ENCODE peak calls at places on chromosome 6, in five cellular contexts. S is testis, Y is pancreas, H is Peyer's patch, I is breast epithelium. Z is an unnamed sample. For H3K9me3, the result is how much of the 10 kb centered on the place peaks cover.

GRCh38 chr6:53857318-53858094 is 62.7 kb downstream of the LRRC1 start:
- DNase-seq in S (no peak), Y (no peak), H (no peak), I (no peak), Z (no peak)

GRCh38 chr6:88867841-88868558 is 95.4 kb downstream of the RNGTT start:
- DNase-seq in S (no peak), Y (no peak), H (no peak), I (no peak), Z (peak)

GRCh38 chr6:168368063-168368835 is 48.7 kb upstream of the DACT2 start:
- DNase-seq in S (no peak), Y (no peak), H (no peak), I (no peak), Z (no peak)

GRCh38 chr6:143270026-143270425 is 180.5 kb downstream of the ADAT2 start:
- DNase-seq in S (no peak), Y (no peak), H (no peak), I (no peak), Z (peak)

GRCh38 chr6:18277181-18278006 is 13.1 kb upstream of the DEK start:
- DNase-seq in S (no peak), Y (peak), H (no peak), I (no peak), Z (no peak)

GRCh38 chr6:85418059-85418458 is 31.8 kb upstream of the NT5E start:
- DNase-seq in S (no peak), Y (no peak), H (no peak), I (no peak), Z (peak)

GRCh38 chr6:158019416-158019815 is 37.8 kb downstream of the SYNJ2 start:
- DNase-seq in S (no peak), Y (peak), H (no peak), I (no peak), Z (no peak)

GRCh38 chr6:12064125-12064524 is 52.0 kb downstream of the HIVEP1 start:
- DNase-seq in S (no peak), Y (no peak), H (no peak), I (no peak), Z (peak)

GRCh38 chr6:7270320-7271204 is 42.4 kb downstream of the SSR1 start:
- DNase-seq in S (no peak), Y (peak), H (no peak), I (no peak), Z (no peak)

GRCh38 chr6:36642913-36643817 is 35.3 kb upstream of the CDKN1A start:
- DNase-seq in S (peak), Y (peak), H (peak), I (peak), Z (peak)

GRCh38 chr6:83884523-83884922 is 25.0 kb downstream of the CYB5R4 start:
- DNase-seq in S (no peak), Y (no peak), H (no peak), I (no peak), Z (peak)

GRCh38 chr6:158629376-158630221 is 14.9 kb downstream of the DYNLT1 start:
- DNase-seq in S (no peak), Y (no peak), H (no peak), I (no peak), Z (no peak)

GRCh38 chr6:151495380-151495779 is 1.6 kb downstream of the CCDC170 start:
- DNase-seq in S (no peak), Y (no peak), H (no peak), I (no peak), Z (no peak)

GRCh38 chr6:100304575-100304974 is 160.1 kb downstream of the SIM1 start:
- DNase-seq in S (no peak), Y (no peak), H (no peak), I (no peak), Z (no peak)

GRCh38 chr6:108779521-108779920 is 68.7 kb upstream of the ARMC2 start:
- DNase-seq in S (no peak), Y (no peak), H (no peak), I (no peak), Z (no peak)

GRCh38 chr6:138815797-138816528 is 20.1 kb downstream of the ECT2L start:
- DNase-seq in S (no peak), Y (no peak), H (no peak), I (no peak), Z (peak)

GRCh38 chr6:20805027-20805426 is 270.8 kb downstream of the CDKAL1 start:
- DNase-seq in S (no peak), Y (no peak), H (no peak), I (no peak), Z (no peak)

GRCh38 chr6:6516643-6517042 is 71.9 kb upstream of the LY86 start:
- DNase-seq in S (no peak), Y (no peak), H (no peak), I (no peak), Z (no peak)

GRCh38 chr6:353642-354614 is 37.6 kb upstream of the IRF4 start:
- DNase-seq in S (no peak), Y (no peak), H (no peak), I (peak), Z (no peak)

GRCh38 chr6:84411060-84411629 is 183.7 kb upstream of the CEP162 start:
- DNase-seq in S (no peak), Y (no peak), H (no peak), I (no peak), Z (peak)

GRCh38 chr6:3868544-3868943 is 19.4 kb downstream of the FAM50B start:
- DNase-seq in S (no peak), Y (no peak), H (no peak), I (no peak), Z (peak)

GRCh38 chr6:34157851-34158250 is 12.0 kb upstream of the GRM4 start:
- DNase-seq in S (no peak), Y (no peak), H (no peak), I (peak), Z (no peak)

GRCh38 chr6:19368511-19368910 is 468.7 kb upstream of the ID4 start:
- DNase-seq in S (no peak), Y (no peak), H (no peak), I (no peak), Z (peak)

GRCh38 chr6:150600302-150601017 is 775 bp downstream of the PLEKHG1 start:
- DNase-seq in S (peak), Y (peak), H (peak), I (peak), Z (peak)

GRCh38 chr6:149319413-149319812 is 1.9 kb downstream of the TAB2 start:
- DNase-seq in S (no peak), Y (no peak), H (no peak), I (no peak), Z (no peak)

GRCh38 chr6:47434372-47435253 is 43.0 kb upstream of the CD2AP start:
- DNase-seq in S (no peak), Y (no peak), H (no peak), I (no peak), Z (no peak)
- H3K9me3 ChIP-seq in S (under half), Y (under half), H (under half), I (under half), Z (under half)

DNA sequence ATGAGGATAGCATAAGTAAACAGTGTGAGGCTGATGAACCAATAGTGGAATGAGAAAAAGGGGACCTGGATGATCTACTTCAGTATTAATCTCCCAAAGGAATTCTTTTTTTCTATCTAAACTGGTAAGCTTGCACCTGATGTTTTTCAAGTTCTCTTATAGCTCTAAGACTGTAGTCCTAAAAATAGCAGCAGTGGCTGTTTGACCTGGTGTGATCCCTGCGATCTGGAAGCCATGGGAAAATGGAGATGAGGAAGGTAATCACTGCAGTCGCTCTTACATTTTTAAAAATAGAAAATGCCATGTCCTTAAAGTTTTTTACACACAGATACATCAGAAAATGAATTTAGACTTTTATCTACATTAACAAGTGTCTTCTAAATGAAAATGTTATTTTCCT is 926.4 kb upstream of the SLC35B3 start:
- DNase-seq in S (no peak), Y (no peak), H (no peak), I (no peak), Z (no peak)
- H3K9me3 ChIP-seq in S (under half), Y (under half), H (under half), I (under half), Z (under half)

GRCh38 chr6:43264599-43264998 is 21.3 kb downstream of the TTBK1 start:
- DNase-seq in S (no peak), Y (no peak), H (no peak), I (no peak), Z (no peak)

GRCh38 chr6:43262780-43263313 is 19.6 kb downstream of the TTBK1 start:
- DNase-seq in S (no peak), Y (peak), H (no peak), I (no peak), Z (no peak)

GRCh38 chr6:43267619-43268347 is 24.5 kb downstream of the TTBK1 start:
- DNase-seq in S (peak), Y (no peak), H (no peak), I (no peak), Z (no peak)

GRCh38 chr6:43263314-43264178 is 20.3 kb downstream of the TTBK1 start:
- DNase-seq in S (peak), Y (peak), H (peak), I (peak), Z (peak)

GRCh38 chr6:43265564-43265963 is 22.3 kb downstream of the TTBK1 start:
- DNase-seq in S (no peak), Y (no peak), H (no peak), I (no peak), Z (no peak)
- H3K9me3 ChIP-seq in S (under half), Y (under half), H (under half), I (under half), Z (under half)

DNA sequence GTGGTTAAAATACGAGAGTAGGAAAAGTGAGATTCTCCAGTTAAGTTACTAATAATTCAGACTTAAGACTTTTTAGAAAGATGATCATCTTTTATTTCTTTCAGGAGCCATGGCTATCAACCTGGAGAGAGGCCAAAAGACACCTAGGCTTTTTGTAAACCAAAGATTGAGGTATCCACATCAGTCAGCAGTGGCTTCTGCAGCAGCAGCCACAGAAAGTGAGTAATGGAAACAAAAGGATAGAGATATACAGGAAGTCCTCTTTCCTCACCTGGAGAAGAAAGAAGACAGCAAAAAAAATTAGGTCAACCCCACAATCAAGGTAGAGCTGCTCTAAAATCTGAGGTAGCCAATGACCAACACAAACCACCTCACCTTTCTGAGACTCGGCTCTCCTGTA is 22.7 kb upstream of the TRIM39 start:
- DNase-seq in S (no peak), Y (no peak), H (no peak), I (no peak), Z (no peak)
- H3K9me3 ChIP-seq in S (under half), Y (under half), H (under half), I (under half), Z (under half)

GRCh38 chr6:169921853-169922779 is 170.7 kb downstream of the ERMARD start:
- DNase-seq in S (no peak), Y (no peak), H (no peak), I (no peak), Z (no peak)
- H3K9me3 ChIP-seq in S (under half), Y (under half), H (under half), I (under half), Z (under half)